ENCODE peak calls at places on chromosomes 4 and X, in ten cellular contexts. One of them, this sample, is unnamed.

GRCh38 chr4:120694973-120695372 is 227.6 kb downstream of the PRDM5 start:
- DNase-seq in nephron progenitor cell: no peak
- DNase-seq in IMR-90: peak
- DNase-seq in tibial artery: no peak
- DNase-seq in CD8-positive, alpha-beta T cell: no peak
- DNase-seq in AG04450: peak
- DNase-seq in HL-60: no peak
- DNase-seq in upper lobe of right lung: no peak
- DNase-seq in fibroblast of the aortic adventitia: peak
- DNase-seq in transverse colon: peak
- DNase-seq in this sample: no peak

GRCh38 chrX:2926664-2927275 is 2.4 kb downstream of the ARSD start:
- DNase-seq in nephron progenitor cell: no peak
- DNase-seq in IMR-90: no peak
- DNase-seq in tibial artery: no peak
- DNase-seq in CD8-positive, alpha-beta T cell: no peak
- DNase-seq in AG04450: no peak
- DNase-seq in HL-60: no peak
- DNase-seq in upper lobe of right lung: no peak
- DNase-seq in fibroblast of the aortic adventitia: no peak
- DNase-seq in transverse colon: no peak
- DNase-seq in this sample: no peak

GRCh38 chr4:147981305-147981704 is 249.4 kb downstream of the ARHGAP10 start:
- DNase-seq in nephron progenitor cell: no peak
- DNase-seq in IMR-90: peak
- DNase-seq in tibial artery: no peak
- DNase-seq in CD8-positive, alpha-beta T cell: no peak
- DNase-seq in AG04450: no peak
- DNase-seq in HL-60: no peak
- DNase-seq in upper lobe of right lung: no peak
- DNase-seq in fibroblast of the aortic adventitia: peak
- DNase-seq in transverse colon: no peak
- DNase-seq in this sample: no peak

GRCh38 chr4:1596393-1596792 is 87.7 kb downstream of the FAM53A start:
- DNase-seq in nephron progenitor cell: no peak
- DNase-seq in IMR-90: no peak
- DNase-seq in tibial artery: no peak
- DNase-seq in CD8-positive, alpha-beta T cell: no peak
- DNase-seq in AG04450: no peak
- DNase-seq in HL-60: no peak
- DNase-seq in upper lobe of right lung: peak
- DNase-seq in fibroblast of the aortic adventitia: no peak
- DNase-seq in transverse colon: no peak
- DNase-seq in this sample: no peak

GRCh38 chr4:151744614-151745013 is 16.2 kb downstream of the GATB start:
- DNase-seq in nephron progenitor cell: no peak
- DNase-seq in IMR-90: peak
- DNase-seq in tibial artery: no peak
- DNase-seq in CD8-positive, alpha-beta T cell: no peak
- DNase-seq in AG04450: peak
- DNase-seq in HL-60: no peak
- DNase-seq in upper lobe of right lung: no peak
- DNase-seq in fibroblast of the aortic adventitia: peak
- DNase-seq in transverse colon: no peak
- DNase-seq in this sample: no peak

GRCh38 chr4:107828315-107828714 is 3.6 kb downstream of the SGMS2 start:
- DNase-seq in nephron progenitor cell: no peak
- DNase-seq in IMR-90: no peak
- DNase-seq in tibial artery: no peak
- DNase-seq in CD8-positive, alpha-beta T cell: no peak
- DNase-seq in AG04450: no peak
- DNase-seq in HL-60: no peak
- DNase-seq in upper lobe of right lung: no peak
- DNase-seq in fibroblast of the aortic adventitia: no peak
- DNase-seq in transverse colon: no peak
- DNase-seq in this sample: no peak

GRCh38 chr4:36039031-36039430 is 205.3 kb downstream of the ARAP2 start:
- DNase-seq in nephron progenitor cell: no peak
- DNase-seq in IMR-90: no peak
- DNase-seq in tibial artery: no peak
- DNase-seq in CD8-positive, alpha-beta T cell: no peak
- DNase-seq in AG04450: no peak
- DNase-seq in HL-60: no peak
- DNase-seq in upper lobe of right lung: no peak
- DNase-seq in fibroblast of the aortic adventitia: no peak
- DNase-seq in transverse colon: no peak
- DNase-seq in this sample: no peak

GRCh38 chr4:15451181-15451865 is 18.4 kb upstream of the CC2D2A start:
- DNase-seq in nephron progenitor cell: no peak
- DNase-seq in IMR-90: peak
- DNase-seq in tibial artery: no peak
- DNase-seq in CD8-positive, alpha-beta T cell: no peak
- DNase-seq in AG04450: no peak
- DNase-seq in HL-60: peak
- DNase-seq in upper lobe of right lung: no peak
- DNase-seq in fibroblast of the aortic adventitia: peak
- DNase-seq in transverse colon: no peak
- DNase-seq in this sample: no peak

GRCh38 chrX:12042615-12043014 is 95.7 kb upstream of the FRMPD4 start:
- DNase-seq in nephron progenitor cell: no peak
- DNase-seq in IMR-90: no peak
- DNase-seq in tibial artery: no peak
- DNase-seq in CD8-positive, alpha-beta T cell: no peak
- DNase-seq in AG04450: no peak
- DNase-seq in HL-60: no peak
- DNase-seq in upper lobe of right lung: no peak
- DNase-seq in fibroblast of the aortic adventitia: no peak
- DNase-seq in transverse colon: no peak
- DNase-seq in this sample: no peak

DNA sequence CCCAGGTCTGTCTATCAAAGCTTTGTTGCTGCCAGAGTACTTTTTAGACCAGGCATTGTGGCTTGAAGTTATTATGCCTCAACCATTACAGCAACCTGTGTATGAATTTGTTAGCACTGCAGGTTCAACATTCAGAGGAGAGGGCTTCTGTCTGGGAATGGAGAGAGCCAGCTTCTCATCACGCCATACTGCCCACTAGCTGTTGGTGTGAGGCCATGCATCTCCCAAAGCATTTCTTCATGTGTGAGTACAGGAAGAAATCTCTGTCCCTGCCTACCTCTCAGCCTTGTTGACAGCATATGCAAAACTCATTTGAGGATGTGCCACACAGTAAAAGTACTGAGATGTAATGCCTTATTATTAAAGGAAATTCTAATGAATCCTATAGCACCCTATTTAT is 76.9 kb upstream of the PPARGC1A start:
- DNase-seq in nephron progenitor cell: no peak
- DNase-seq in IMR-90: no peak
- DNase-seq in tibial artery: no peak
- DNase-seq in CD8-positive, alpha-beta T cell: no peak
- DNase-seq in AG04450: no peak
- DNase-seq in HL-60: no peak
- DNase-seq in upper lobe of right lung: no peak
- DNase-seq in fibroblast of the aortic adventitia: no peak
- DNase-seq in transverse colon: no peak
- DNase-seq in this sample: no peak
- TF ChIP-seq CTCF in nephron progenitor cell: peak
- TF ChIP-seq CTCF in IMR-90: peak
- TF ChIP-seq CTCF in tibial artery: no peak
- TF ChIP-seq CTCF in CD8-positive, alpha-beta T cell: no peak
- TF ChIP-seq CTCF in AG04450: peak
- TF ChIP-seq CTCF in HL-60: peak
- TF ChIP-seq CTCF in upper lobe of right lung: no peak
- TF ChIP-seq CTCF in fibroblast of the aortic adventitia: peak
- TF ChIP-seq CTCF in transverse colon: no peak
- TF ChIP-seq CTCF in this sample: peak

DNA sequence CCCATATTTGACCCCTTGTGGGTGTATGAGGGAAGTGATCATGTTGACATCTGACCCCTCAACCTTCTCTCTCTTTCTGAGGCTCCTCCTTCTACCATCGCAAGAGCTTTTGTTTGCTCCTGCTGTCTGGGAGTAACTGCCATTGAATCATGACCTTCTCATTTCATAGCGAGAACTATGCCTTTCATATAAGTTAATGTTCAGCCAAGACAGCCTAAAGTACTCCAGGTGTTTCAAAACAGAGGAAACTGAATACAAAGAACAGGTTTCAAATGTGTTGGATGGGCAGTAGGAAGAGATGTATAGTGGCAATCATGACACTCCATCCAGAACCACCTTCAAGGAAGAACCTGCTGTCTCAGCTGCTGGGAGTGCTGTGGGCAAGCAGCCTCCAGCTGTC is 403.1 kb downstream of the MID1IP1 start:
- DNase-seq in nephron progenitor cell: no peak
- DNase-seq in IMR-90: no peak
- DNase-seq in tibial artery: no peak
- DNase-seq in CD8-positive, alpha-beta T cell: no peak
- DNase-seq in AG04450: no peak
- DNase-seq in HL-60: no peak
- DNase-seq in upper lobe of right lung: no peak
- DNase-seq in fibroblast of the aortic adventitia: no peak
- DNase-seq in transverse colon: no peak
- DNase-seq in this sample: no peak
- TF ChIP-seq CTCF in nephron progenitor cell: no peak
- TF ChIP-seq CTCF in IMR-90: no peak
- TF ChIP-seq CTCF in tibial artery: no peak
- TF ChIP-seq CTCF in CD8-positive, alpha-beta T cell: no peak
- TF ChIP-seq CTCF in AG04450: no peak
- TF ChIP-seq CTCF in HL-60: no peak
- TF ChIP-seq CTCF in upper lobe of right lung: no peak
- TF ChIP-seq CTCF in fibroblast of the aortic adventitia: no peak
- TF ChIP-seq CTCF in transverse colon: no peak
- TF ChIP-seq CTCF in this sample: no peak

DNA sequence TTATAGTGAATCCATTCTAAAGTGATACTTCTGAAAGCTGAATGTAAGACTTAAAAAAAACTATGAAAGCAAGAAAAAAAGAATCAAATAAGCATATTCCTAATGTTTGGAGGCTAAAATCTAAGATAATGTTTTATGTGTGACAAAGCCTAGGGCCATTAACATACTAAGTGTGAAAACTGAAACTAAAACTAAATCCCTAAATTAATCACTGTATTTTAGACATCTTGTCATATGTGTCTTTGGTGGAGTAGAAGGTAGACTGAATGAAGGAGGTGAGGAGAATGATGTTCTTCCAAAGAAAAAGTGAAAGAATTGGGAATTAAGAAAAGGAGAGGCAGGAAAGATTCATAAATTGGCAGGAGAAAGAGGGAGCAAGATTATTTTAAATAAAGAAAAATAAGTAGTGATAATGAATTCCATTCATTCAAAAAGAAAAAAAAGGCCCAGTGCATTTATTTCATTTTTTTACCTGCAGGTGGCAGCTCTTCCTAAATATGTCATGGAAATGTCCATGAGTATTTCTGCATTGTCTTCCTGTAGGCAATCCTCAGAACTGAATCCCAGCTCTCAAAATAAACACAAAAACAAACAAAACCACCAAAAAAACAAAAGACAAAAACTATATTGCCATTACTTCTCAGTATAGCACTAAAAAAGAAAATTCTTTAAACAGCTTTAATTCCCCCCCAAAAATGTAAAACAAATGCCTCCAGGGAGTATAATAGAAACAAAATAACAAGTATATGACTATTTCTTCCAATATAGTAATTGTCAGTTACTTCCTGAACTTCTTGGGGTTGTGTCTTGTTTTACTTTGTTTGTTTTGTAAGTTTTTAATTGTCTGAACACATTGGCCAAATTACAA is 17.0 kb upstream of the AP1AR start:
- DNase-seq in nephron progenitor cell: no peak
- DNase-seq in IMR-90: peak
- DNase-seq in tibial artery: no peak
- DNase-seq in CD8-positive, alpha-beta T cell: no peak
- DNase-seq in AG04450: no peak
- DNase-seq in HL-60: no peak
- DNase-seq in upper lobe of right lung: no peak
- DNase-seq in fibroblast of the aortic adventitia: peak
- DNase-seq in transverse colon: no peak
- DNase-seq in this sample: no peak
- TF ChIP-seq CTCF in nephron progenitor cell: no peak
- TF ChIP-seq CTCF in IMR-90: peak
- TF ChIP-seq CTCF in tibial artery: peak
- TF ChIP-seq CTCF in CD8-positive, alpha-beta T cell: peak
- TF ChIP-seq CTCF in AG04450: peak
- TF ChIP-seq CTCF in HL-60: no peak
- TF ChIP-seq CTCF in upper lobe of right lung: peak
- TF ChIP-seq CTCF in fibroblast of the aortic adventitia: peak
- TF ChIP-seq CTCF in transverse colon: peak
- TF ChIP-seq CTCF in this sample: peak

GRCh38 chr4:123994917-123995316 is 598.3 kb downstream of the SPRY1 start:
- DNase-seq in nephron progenitor cell: no peak
- DNase-seq in IMR-90: no peak
- DNase-seq in tibial artery: no peak
- DNase-seq in CD8-positive, alpha-beta T cell: no peak
- DNase-seq in AG04450: no peak
- DNase-seq in HL-60: no peak
- DNase-seq in upper lobe of right lung: no peak
- DNase-seq in fibroblast of the aortic adventitia: no peak
- DNase-seq in transverse colon: no peak
- DNase-seq in this sample: no peak
- TF ChIP-seq CTCF in nephron progenitor cell: no peak
- TF ChIP-seq CTCF in IMR-90: no peak
- TF ChIP-seq CTCF in tibial artery: no peak
- TF ChIP-seq CTCF in CD8-positive, alpha-beta T cell: no peak
- TF ChIP-seq CTCF in AG04450: no peak
- TF ChIP-seq CTCF in HL-60: no peak
- TF ChIP-seq CTCF in upper lobe of right lung: no peak
- TF ChIP-seq CTCF in fibroblast of the aortic adventitia: peak
- TF ChIP-seq CTCF in transverse colon: no peak
- TF ChIP-seq CTCF in this sample: peak

DNA sequence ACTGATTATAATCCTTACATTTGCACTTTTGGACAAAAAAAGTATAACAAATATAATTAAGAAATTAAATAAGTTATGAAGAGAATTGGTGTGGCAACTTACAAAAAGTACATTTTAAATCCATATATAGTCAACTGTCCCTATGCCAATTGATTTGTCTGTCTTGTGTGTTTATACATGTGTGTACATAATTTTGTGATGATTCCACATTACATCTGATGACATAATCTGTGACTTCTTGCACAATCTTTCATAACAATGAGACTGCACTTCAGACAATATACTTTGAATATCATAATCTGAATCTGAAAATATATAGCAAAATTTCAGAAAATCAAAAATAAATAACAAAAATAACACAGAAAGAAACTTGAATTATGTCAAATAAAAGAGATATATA is 953.4 kb downstream of the FAT4 start:
- DNase-seq in nephron progenitor cell: no peak
- DNase-seq in IMR-90: peak
- DNase-seq in tibial artery: no peak
- DNase-seq in CD8-positive, alpha-beta T cell: no peak
- DNase-seq in AG04450: no peak
- DNase-seq in HL-60: no peak
- DNase-seq in upper lobe of right lung: no peak
- DNase-seq in fibroblast of the aortic adventitia: peak
- DNase-seq in transverse colon: no peak
- DNase-seq in this sample: no peak
- TF ChIP-seq CTCF in nephron progenitor cell: no peak
- TF ChIP-seq CTCF in IMR-90: no peak
- TF ChIP-seq CTCF in tibial artery: no peak
- TF ChIP-seq CTCF in CD8-positive, alpha-beta T cell: no peak
- TF ChIP-seq CTCF in AG04450: no peak
- TF ChIP-seq CTCF in HL-60: no peak
- TF ChIP-seq CTCF in upper lobe of right lung: no peak
- TF ChIP-seq CTCF in fibroblast of the aortic adventitia: no peak
- TF ChIP-seq CTCF in transverse colon: no peak
- TF ChIP-seq CTCF in this sample: no peak